ENCODE peak calls at places on chromosomes 16 and 17, in four cellular contexts. U is prostate gland, M is psoas muscle, I is lung. K is an unnamed sample. For H3K9me3 and H3K27me3, the result is how much of the 10 kb centered on the place peaks cover.

GRCh38 chr17:28334176-28334575 is 1.1 kb downstream of the IFT20 start:
- DNase-seq in U (no peak), M (no peak), I (no peak), K (no peak)

GRCh38 chr17:50094243-50094752 is 853 bp upstream of the PDK2 start:
- DNase-seq in U (peak), M (peak), I (peak), K (peak)

GRCh38 chr16:27434141-27435051 is 32.4 kb downstream of the IL21R start:
- DNase-seq in U (no peak), M (no peak), I (peak), K (no peak)

GRCh38 chr17:80796430-80796861 is 195.2 kb upstream of the CHMP6 start:
- DNase-seq in U (no peak), M (no peak), I (no peak), K (no peak)

GRCh38 chr17:82110298-82110697 is 12.3 kb upstream of the FASN start:
- DNase-seq in U (peak), M (no peak), I (no peak), K (peak)

GRCh38 chr16:47461598-47462266 is 601 bp downstream of the PHKB start:
- DNase-seq in U (peak), M (no peak), I (peak), K (peak)

GRCh38 chr17:74089869-74090464 is 113.5 kb upstream of the RPL38 start:
- DNase-seq in U (peak), M (no peak), I (peak), K (peak)

GRCh38 chr16:79278506-79278905 is 322.0 kb downstream of the MAF start:
- DNase-seq in U (no peak), M (no peak), I (no peak), K (no peak)

GRCh38 chr17:78323821-78324390 is 36.0 kb downstream of the SOCS3 start:
- DNase-seq in U (no peak), M (no peak), I (no peak), K (no peak)

GRCh38 chr17:3792481-3792880 is 8.5 kb downstream of the ITGAE start:
- DNase-seq in U (peak), M (no peak), I (no peak), K (no peak)

GRCh38 chr17:29929006-29929543 is 953 bp downstream of the SSH2 start:
- DNase-seq in U (peak), M (no peak), I (peak), K (peak)

GRCh38 chr17:28499684-28500357 is 6.3 kb upstream of the FOXN1 start:
- DNase-seq in U (no peak), M (no peak), I (no peak), K (no peak)

GRCh38 chr16:70770968-70771552 is 29.9 kb downstream of the VAC14 start:
- DNase-seq in U (peak), M (peak), I (peak), K (peak)

GRCh38 chr16:20359997-20360396 is 7.5 kb upstream of the UMOD start:
- DNase-seq in U (no peak), M (no peak), I (no peak), K (no peak)

GRCh38 chr16:67675999-67676398 is 9.4 kb downstream of the C16orf86 start:
- DNase-seq in U (no peak), M (no peak), I (no peak), K (no peak)

GRCh38 chr16:20598832-20599469 is 22.8 kb upstream of the ACSM2B start:
- DNase-seq in U (no peak), M (no peak), I (no peak), K (peak)

GRCh38 chr16:88616320-88616719 is 22.1 kb upstream of the IL17C start:
- DNase-seq in U (peak), M (no peak), I (peak), K (no peak)

GRCh38 chr17:31390426-31390747 is 1.1 kb upstream of the RAB11FIP4 start:
- DNase-seq in U (no peak), M (no peak), I (no peak), K (no peak)

GRCh38 chr17:83075270-83075880 is 4.0 kb upstream of the METRNL start:
- DNase-seq in U (no peak), M (no peak), I (no peak), K (no peak)

GRCh38 chr17:57455063-57455914 is 199.0 kb downstream of the MSI2 start:
- DNase-seq in U (no peak), M (no peak), I (no peak), K (no peak)

GRCh38 chr16:81629032-81629802 is 149.9 kb upstream of the PLCG2 start:
- DNase-seq in U (no peak), M (no peak), I (no peak), K (no peak)

GRCh38 chr17:31248986-31249385 is 48.1 kb downstream of the OMG start:
- DNase-seq in U (no peak), M (no peak), I (no peak), K (peak)

GRCh38 chr17:4986951-4987766 is at the start of gene CAMTA2:
- DNase-seq in U (peak), M (peak), I (peak), K (peak)

GRCh38 chr16:80852261-80852872 is 48.0 kb upstream of the CDYL2 start:
- DNase-seq in U (no peak), M (no peak), I (no peak), K (peak)

GRCh38 chr16:67277999-67278772 is 1.1 kb upstream of the PLEKHG4 start:
- DNase-seq in U (no peak), M (peak), I (no peak), K (peak)

GRCh38 chr17:47280072-47280811 is 26.6 kb downstream of the ITGB3 start:
- DNase-seq in U (no peak), M (peak), I (no peak), K (no peak)

GRCh38 chr17:78019367-78019975 is 61.0 kb downstream of the TNRC6C start:
- DNase-seq in U (no peak), M (no peak), I (no peak), K (peak)

GRCh38 chr17:67950945-67951344 is 45.3 kb downstream of the C17orf58 start:
- DNase-seq in U (no peak), M (no peak), I (no peak), K (no peak)

GRCh38 chr17:81601525-81602120 is 35.3 kb downstream of the NPLOC4 start:
- DNase-seq in U (peak), M (no peak), I (no peak), K (peak)

GRCh38 chr16:57134982-57135381 is 42.6 kb downstream of the CPNE2 start:
- DNase-seq in U (no peak), M (no peak), I (no peak), K (peak)

DNA sequence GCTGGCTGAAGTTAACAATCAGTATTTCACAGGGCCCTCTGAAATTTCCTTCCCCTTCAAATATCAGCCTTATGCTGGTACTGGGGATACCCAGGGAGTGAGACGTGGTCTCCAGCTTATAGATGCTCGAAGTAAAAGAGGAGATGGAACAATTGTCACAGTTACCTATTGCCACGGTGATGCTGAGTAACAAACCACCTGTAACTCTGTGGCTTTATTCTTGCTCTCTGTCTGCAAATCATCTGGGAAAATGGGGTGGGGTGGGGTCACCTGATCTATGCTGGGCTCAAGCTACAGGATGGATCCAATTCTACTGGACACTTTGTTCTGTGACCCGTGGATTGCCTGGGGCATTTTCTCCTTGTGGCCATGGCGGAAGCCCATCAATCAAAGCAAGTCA is 19.2 kb upstream of the CRISPLD2 start:
- DNase-seq in U (no peak), M (no peak), I (no peak), K (no peak)
- H3K9me3 ChIP-seq in U (under half), M (under half), I (under half), K (under half)

GRCh38 chr17:39608142-39608541 is 422 bp upstream of the NEUROD2 start:
- DNase-seq in U (no peak), M (no peak), I (no peak), K (no peak)

GRCh38 chr17:39608601-39609000 is 881 bp upstream of the NEUROD2 start:
- DNase-seq in U (no peak), M (no peak), I (no peak), K (no peak)

GRCh38 chr17:39607851-39608130 is at the start of gene NEUROD2:
- DNase-seq in U (no peak), M (no peak), I (no peak), K (no peak)

GRCh38 chr17:39606434-39607056 is 1.2 kb downstream of the NEUROD2 start:
- DNase-seq in U (no peak), M (no peak), I (no peak), K (no peak)

GRCh38 chr17:39607057-39607850 is 466 bp downstream of the NEUROD2 start:
- DNase-seq in U (no peak), M (no peak), I (no peak), K (no peak)
- H3K27me3 ChIP-seq in U (under half), M (half or more), I (under half), K (half or more)

GRCh38 chr16:3292604-3293003 is 9.3 kb downstream of the ZNF263 start:
- DNase-seq in U (no peak), M (no peak), I (no peak), K (peak)
- H3K9me3 ChIP-seq in U (under half), M (half or more), I (half or more), K (under half)

GRCh38 chr16:1177750-1178149 is 24.8 kb downstream of the CACNA1H start:
- DNase-seq in U (no peak), M (no peak), I (no peak), K (no peak)

GRCh38 chr16:1174477-1175357 is 21.8 kb downstream of the CACNA1H start:
- DNase-seq in U (no peak), M (no peak), I (no peak), K (peak)

GRCh38 chr16:1177053-1177452 is 24.1 kb downstream of the CACNA1H start:
- DNase-seq in U (no peak), M (no peak), I (no peak), K (no peak)

GRCh38 chr16:1175566-1176279 is 22.8 kb downstream of the CACNA1H start:
- DNase-seq in U (no peak), M (no peak), I (no peak), K (no peak)

GRCh38 chr16:1176280-1176897 is 23.5 kb downstream of the CACNA1H start:
- DNase-seq in U (no peak), M (no peak), I (no peak), K (no peak)
- H3K27me3 ChIP-seq in U (under half), M (half or more), I (under half), K (under half)

GRCh38 chr17:21823643-21824042 is 131.3 kb downstream of the KCNJ18 start:
- DNase-seq in U (no peak), M (no peak), I (no peak), K (no peak)
- H3K9me3 ChIP-seq in U (under half), M (under half), I (under half), K (under half)

GRCh38 chr16:7541026-7541425 is 208.4 kb downstream of the RBFOX1 start:
- DNase-seq in U (no peak), M (no peak), I (no peak), K (no peak)
- H3K27me3 ChIP-seq in U (under half), M (under half), I (under half), K (under half)

GRCh38 chr16:2764718-2765117 is 12.3 kb downstream of the SRRM2 start:
- DNase-seq in U (no peak), M (no peak), I (no peak), K (no peak)
- H3K9me3 ChIP-seq in U (under half), M (under half), I (under half), K (under half)

DNA sequence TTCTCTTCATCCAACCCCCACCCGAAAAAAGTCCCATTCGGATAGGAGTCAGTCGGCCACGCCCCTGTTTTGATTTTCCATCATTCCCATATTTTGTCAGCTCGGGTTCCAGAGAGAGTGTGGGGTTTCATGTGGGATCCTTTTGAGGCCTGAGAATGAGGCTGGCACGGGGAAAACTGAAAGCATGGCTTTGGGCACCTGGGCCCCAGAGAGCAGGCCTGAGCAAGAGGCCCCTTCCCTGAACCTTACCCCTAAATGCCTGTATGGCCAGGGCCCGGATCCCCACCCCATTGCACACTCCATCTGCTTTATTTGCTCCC is 4.6 kb upstream of the HOXB4 start:
- DNase-seq in U (no peak), M (no peak), I (no peak), K (no peak)
- H3K27me3 ChIP-seq in U (under half), M (half or more), I (under half), K (under half)

DNA sequence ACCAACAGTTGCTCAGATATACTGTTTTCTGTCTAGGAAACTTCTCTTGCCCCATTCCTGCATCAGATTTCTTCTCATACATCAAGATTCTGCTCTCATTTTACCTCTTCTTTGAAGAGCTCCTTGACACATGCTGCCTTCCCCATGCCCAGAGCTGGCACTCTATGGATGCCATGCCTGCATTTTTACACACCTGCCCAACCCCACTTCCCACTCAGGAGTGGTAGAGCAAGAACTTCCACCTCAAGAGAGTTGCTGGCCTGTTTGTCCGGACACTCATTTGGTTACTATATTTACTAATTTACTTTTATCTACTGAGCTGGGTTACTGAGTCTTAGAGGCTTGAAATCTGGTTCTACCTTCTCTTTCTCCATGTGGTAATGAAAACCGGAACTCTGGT is 98.3 kb upstream of the HLF start:
- DNase-seq in U (no peak), M (no peak), I (peak), K (no peak)
- H3K9me3 ChIP-seq in U (under half), M (under half), I (under half), K (under half)

GRCh38 chr16:396605-397004 is 394 bp upstream of the NME4 start:
- DNase-seq in U (no peak), M (no peak), I (no peak), K (peak)

GRCh38 chr16:396199-396598 is 800 bp upstream of the NME4 start:
- DNase-seq in U (no peak), M (no peak), I (no peak), K (no peak)

GRCh38 chr16:398551-399277 is 1.7 kb downstream of the NME4 start:
- DNase-seq in U (no peak), M (no peak), I (no peak), K (no peak)

GRCh38 chr16:397736-398332 is 835 bp downstream of the NME4 start:
- DNase-seq in U (peak), M (peak), I (no peak), K (peak)

GRCh38 chr16:397135-397661 is at the start of gene NME4:
- DNase-seq in U (no peak), M (no peak), I (no peak), K (peak)
- H3K27me3 ChIP-seq in U (under half), M (under half), I (under half), K (under half)

K was measured in PC-3.